ENCODE peak calls at places on chromosomes 6 and 20, in ten cellular contexts. O is A673, D is A549, M is foreskin fibroblast, B is AG04449, T is endothelial cell of umbilical vein, J is lower lobe of right lung, I is GM23338, S is heart left ventricle, E is HFF-Myc. V is an unnamed sample.

GRCh38 chr6:170210026-170210390 is 80.9 kb downstream of the DLL1 start:
- DNase-seq in O (no peak), D (no peak), M (no peak), B (no peak), T (no peak), J (no peak), I (no peak), S (no peak), E (no peak), V (no peak)

GRCh38 chr20:40442181-40442963 is 246.7 kb downstream of the MAFB start:
- DNase-seq in O (no peak), D (no peak), M (no peak), B (no peak), T (no peak), J (no peak), I (peak), S (no peak), E (no peak), V (no peak)

GRCh38 chr6:44223471-44224153 is at the start of gene SLC29A1:
- DNase-seq in O (peak), D (peak), M (peak), B (no peak), T (peak), J (peak), I (peak), S (peak), E (no peak), V (no peak)

GRCh38 chr6:157335829-157336228 is 12.5 kb upstream of the TMEM242 start:
- DNase-seq in O (no peak), D (peak), M (no peak), B (no peak), T (no peak), J (no peak), I (peak), S (no peak), E (no peak), V (no peak)

GRCh38 chr6:110930795-110931194 is 27.7 kb upstream of the GTF3C6 start:
- DNase-seq in O (no peak), D (no peak), M (no peak), B (no peak), T (no peak), J (no peak), I (no peak), S (no peak), E (no peak), V (no peak)

GRCh38 chr6:5457983-5458683 is 196.8 kb downstream of the FARS2 start:
- DNase-seq in O (no peak), D (no peak), M (no peak), B (no peak), T (no peak), J (peak), I (no peak), S (peak), E (no peak), V (no peak)

GRCh38 chr6:26594730-26595632 is 1.8 kb upstream of the ABT1 start:
- DNase-seq in O (peak), D (peak), M (peak), B (peak), T (peak), J (no peak), I (peak), S (no peak), E (peak), V (peak)

GRCh38 chr6:26457796-26458688 is at the start of gene BTN2A1:
- DNase-seq in O (peak), D (peak), M (peak), B (peak), T (peak), J (peak), I (peak), S (peak), E (peak), V (peak)

GRCh38 chr6:39361657-39362486 is 39.4 kb upstream of the KCNK16 start:
- DNase-seq in O (peak), D (peak), M (peak), B (no peak), T (peak), J (peak), I (peak), S (peak), E (peak), V (peak)

GRCh38 chr6:168507297-168507696 is 66.3 kb downstream of the SMOC2 start:
- DNase-seq in O (no peak), D (no peak), M (no peak), B (no peak), T (no peak), J (no peak), I (no peak), S (no peak), E (no peak), V (no peak)

GRCh38 chr6:39887692-39888450 is 46.4 kb downstream of the MOCS1 start:
- DNase-seq in O (peak), D (peak), M (peak), B (peak), T (peak), J (peak), I (no peak), S (peak), E (peak), V (peak)

GRCh38 chr6:75307364-75308004 is 22.9 kb upstream of the TMEM30A start:
- DNase-seq in O (no peak), D (no peak), M (no peak), B (no peak), T (no peak), J (no peak), I (no peak), S (no peak), E (no peak), V (no peak)
- H3K4me3 ChIP-seq in O (no peak), D (no peak), M (no peak), B (no peak), T (no peak), J (no peak), I (no peak), S (no peak), E (no peak), V (no peak)

DNA sequence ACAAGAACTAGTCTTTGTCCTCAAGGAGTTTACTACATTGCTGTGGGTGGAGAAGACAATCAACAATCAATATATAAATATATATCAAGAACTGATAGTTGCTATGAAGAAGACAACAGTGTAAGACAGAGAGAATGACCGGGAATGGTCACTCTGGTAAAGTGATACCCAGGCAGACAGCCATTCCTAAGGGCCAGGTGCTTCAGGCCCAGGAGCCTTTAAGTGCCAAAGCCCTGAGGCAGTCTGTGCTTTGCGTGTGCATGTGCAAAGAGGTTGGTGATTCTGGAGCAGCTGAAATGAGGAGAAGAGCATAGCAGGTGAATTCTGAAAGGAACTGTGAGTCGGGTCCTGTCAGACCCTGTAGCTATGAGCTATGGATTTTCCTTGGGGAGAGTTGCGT is 154.2 kb downstream of the DOK5 start:
- DNase-seq in O (no peak), D (no peak), M (no peak), B (no peak), T (no peak), J (no peak), I (no peak), S (no peak), E (no peak), V (no peak)
- TF ChIP-seq CTCF in O (no peak), D (no peak), M (no peak), B (no peak), T (no peak), J (no peak), I (no peak), S (no peak), E (no peak), V (no peak)

GRCh38 chr6:75201901-75202672 is 3.8 kb downstream of the COL12A1 start:
- DNase-seq in O (no peak), D (no peak), M (no peak), B (no peak), T (peak), J (peak), I (peak), S (peak), E (no peak), V (no peak)
- H3K4me3 ChIP-seq in O (no peak), D (no peak), M (peak), B (peak), T (no peak), J (no peak), I (peak), S (peak), E (peak), V (peak)

GRCh38 chr6:81636930-81637568 is 115.4 kb downstream of the TENT5A start:
- DNase-seq in O (no peak), D (no peak), M (peak), B (no peak), T (no peak), J (no peak), I (no peak), S (no peak), E (no peak), V (no peak)
- TF ChIP-seq CTCF in O (no peak), D (no peak), M (no peak), B (no peak), T (no peak), J (no peak), I (no peak), S (no peak), E (no peak), V (no peak)

GRCh38 chr20:21325296-21325695 is 22.2 kb downstream of the XRN2 start:
- DNase-seq in O (no peak), D (no peak), M (no peak), B (no peak), T (peak), J (no peak), I (no peak), S (no peak), E (no peak), V (no peak)
- H3K4me3 ChIP-seq in O (no peak), D (no peak), M (no peak), B (no peak), T (no peak), J (no peak), I (no peak), S (no peak), E (no peak), V (no peak)

DNA sequence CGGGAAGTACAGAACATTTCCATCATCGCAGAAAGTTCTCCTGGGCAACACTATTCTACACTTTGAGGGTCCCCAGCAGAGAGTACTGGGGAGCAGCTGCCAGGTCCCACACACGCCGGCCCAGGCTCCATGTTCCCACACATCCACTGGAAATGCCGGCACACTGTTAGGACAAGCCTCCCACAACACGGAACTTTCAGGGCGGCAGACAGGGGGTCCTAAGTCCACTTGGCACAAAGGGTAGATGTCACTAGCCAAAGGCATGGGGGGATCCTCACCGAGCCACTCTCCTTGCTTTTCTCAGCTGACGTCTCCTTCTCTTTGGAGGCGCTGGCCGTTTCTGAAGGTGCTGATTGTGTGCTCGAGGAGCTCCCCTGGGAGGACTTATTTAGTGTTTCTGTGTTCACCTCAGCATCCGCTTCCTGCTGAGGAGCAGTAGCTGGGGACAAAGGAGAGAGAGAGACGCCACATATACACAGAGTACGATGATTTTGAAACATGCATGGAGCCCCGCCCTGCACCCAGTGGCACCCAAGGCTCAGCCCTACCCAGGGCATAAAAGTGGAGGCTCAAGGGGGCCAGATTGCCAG is 135.4 kb downstream of the ZMYND8 start:
- DNase-seq in O (no peak), D (no peak), M (no peak), B (no peak), T (no peak), J (no peak), I (no peak), S (no peak), E (no peak), V (no peak)
- TF ChIP-seq CTCF in O (no peak), D (no peak), M (no peak), B (no peak), T (no peak), J (no peak), I (no peak), S (no peak), E (no peak), V (no peak)

DNA sequence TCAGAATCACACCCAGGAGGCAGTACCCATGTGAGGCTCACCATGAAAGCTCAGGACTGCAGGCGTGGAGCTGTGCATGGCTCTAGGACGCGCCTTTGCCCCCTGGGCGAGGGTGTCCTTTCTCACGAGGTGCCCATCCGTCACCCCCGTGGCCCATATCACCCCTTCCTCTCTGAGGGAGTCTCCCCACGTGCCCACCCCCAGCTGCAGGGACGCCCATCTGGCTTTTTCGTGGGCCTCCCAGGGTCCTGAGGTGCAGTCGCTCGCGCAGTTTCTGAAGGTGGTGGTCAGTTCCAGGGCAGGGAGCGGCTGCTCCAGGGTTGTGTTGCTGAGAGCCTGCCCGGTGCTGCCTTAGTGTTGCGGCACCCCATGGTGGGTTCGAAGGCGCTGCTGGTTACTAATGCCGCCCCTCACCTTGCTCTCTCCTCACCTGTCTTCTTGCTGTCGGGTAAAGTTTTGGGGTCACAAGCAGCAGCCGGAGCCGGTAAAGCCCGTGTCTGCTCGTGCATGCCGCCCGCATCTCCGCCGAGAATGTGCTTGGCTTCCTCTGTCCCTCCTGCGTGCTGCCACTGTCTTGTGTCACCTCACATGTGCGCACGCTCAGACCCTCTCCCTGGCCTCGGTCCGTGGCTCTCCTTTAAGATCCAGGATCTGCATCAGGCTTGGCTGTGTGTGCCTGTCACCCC is 9.4 kb upstream of the COL20A1 start:
- DNase-seq in O (no peak), D (no peak), M (no peak), B (no peak), T (no peak), J (no peak), I (no peak), S (peak), E (no peak), V (no peak)
- H3K4me3 ChIP-seq in O (no peak), D (no peak), M (no peak), B (no peak), T (no peak), J (no peak), I (no peak), S (no peak), E (no peak), V (no peak)

GRCh38 chr20:972256-972655 is 29.9 kb downstream of the RSPO4 start:
- DNase-seq in O (no peak), D (peak), M (no peak), B (no peak), T (no peak), J (no peak), I (no peak), S (no peak), E (no peak), V (no peak)

GRCh38 chr20:977021-977420 is 25.1 kb downstream of the RSPO4 start:
- DNase-seq in O (no peak), D (no peak), M (no peak), B (no peak), T (no peak), J (no peak), I (no peak), S (no peak), E (no peak), V (no peak)

GRCh38 chr20:969868-970267 is 32.2 kb downstream of the RSPO4 start:
- DNase-seq in O (no peak), D (no peak), M (no peak), B (no peak), T (no peak), J (no peak), I (no peak), S (no peak), E (no peak), V (no peak)

GRCh38 chr20:976033-976432 is 26.1 kb downstream of the RSPO4 start:
- DNase-seq in O (no peak), D (no peak), M (no peak), B (no peak), T (no peak), J (no peak), I (no peak), S (no peak), E (no peak), V (no peak)

GRCh38 chr20:973785-974194 is 28.3 kb downstream of the RSPO4 start:
- DNase-seq in O (peak), D (peak), M (peak), B (peak), T (no peak), J (no peak), I (peak), S (no peak), E (peak), V (peak)
- TF ChIP-seq CTCF in O (peak), D (peak), M (peak), B (peak), T (peak), J (peak), I (peak), S (no peak), E (peak), V (peak)

GRCh38 chr6:155123520-155123919 is 128.4 kb downstream of the TIAM2 start:
- DNase-seq in O (no peak), D (no peak), M (no peak), B (no peak), T (no peak), J (no peak), I (peak), S (no peak), E (no peak), V (no peak)

GRCh38 chr6:155121699-155122098 is 126.6 kb downstream of the TIAM2 start:
- DNase-seq in O (no peak), D (no peak), M (no peak), B (no peak), T (no peak), J (no peak), I (peak), S (no peak), E (no peak), V (no peak)

GRCh38 chr6:155125916-155126315 is 130.8 kb downstream of the TIAM2 start:
- DNase-seq in O (no peak), D (no peak), M (peak), B (no peak), T (no peak), J (no peak), I (no peak), S (no peak), E (peak), V (no peak)

GRCh38 chr6:155120034-155120433 is 124.9 kb downstream of the TIAM2 start:
- DNase-seq in O (no peak), D (no peak), M (no peak), B (no peak), T (no peak), J (no peak), I (peak), S (no peak), E (no peak), V (no peak)

DNA sequence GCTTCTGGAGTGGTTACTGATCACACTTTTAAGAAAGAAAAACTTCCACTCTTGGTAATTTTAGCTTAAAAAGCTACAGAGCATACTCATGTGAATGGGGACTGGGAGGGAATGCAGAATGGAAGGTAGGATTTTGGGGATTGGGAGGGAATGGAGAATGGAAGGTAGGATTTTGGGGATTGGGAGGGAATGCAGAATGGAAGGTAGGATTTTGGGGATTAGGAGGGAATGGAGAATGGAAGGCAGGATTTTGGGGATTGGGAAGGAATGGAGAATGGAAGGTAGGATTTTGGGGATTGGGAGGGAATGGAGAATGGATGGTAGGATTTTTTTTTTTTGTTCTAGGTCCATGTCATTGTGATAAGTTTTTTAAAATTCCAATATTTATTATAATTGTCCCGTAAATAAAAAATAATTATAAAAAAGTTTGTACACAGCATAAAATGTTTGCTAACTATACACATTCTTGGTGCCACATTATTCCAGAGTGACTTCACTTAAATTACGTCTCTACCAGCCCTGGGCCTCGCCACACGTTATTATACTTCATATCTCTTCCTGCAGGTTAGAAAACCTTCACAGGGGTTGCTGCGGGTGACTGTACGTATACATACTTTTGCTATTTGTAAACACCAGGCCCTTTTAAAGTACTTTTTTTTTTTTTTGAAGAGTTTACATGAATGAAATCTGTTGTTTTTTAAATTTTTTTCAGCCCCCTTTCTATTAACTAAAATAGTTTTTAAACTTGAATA is 127.3 kb downstream of the TIAM2 start:
- DNase-seq in O (no peak), D (no peak), M (no peak), B (no peak), T (no peak), J (no peak), I (no peak), S (no peak), E (no peak), V (no peak)
- H3K4me3 ChIP-seq in O (no peak), D (no peak), M (no peak), B (no peak), T (no peak), J (no peak), I (no peak), S (no peak), E (peak), V (no peak)

V was measured in AG09309.